ENCODE peak calls at places on chromosome 21, in eight cellular contexts. V is mammary epithelial cell, G is tibial artery, N is suprapubic skin, B is mucosa of descending colon, C is fibroblast of lung, O is neural progenitor cell, Z is MM.1S. R is an unnamed sample.

GRCh38 chr21:35664683-35665082 is 395.6 kb downstream of the SETD4 start:
- DNase-seq in V (peak; percentile 97), G (no peak), N (no peak), B (no peak), C (no peak), O (no peak), Z (no peak), R (no peak)

GRCh38 chr21:37460196-37460595 is 93.6 kb downstream of the DYRK1A start:
- DNase-seq in V (no peak), G (no peak), N (no peak), B (no peak), C (no peak), O (peak; percentile 86), Z (no peak), R (no peak)

GRCh38 chr21:35649186-35649585 is 411.1 kb downstream of the SETD4 start:
- DNase-seq in V (peak; percentile 36), G (no peak), N (no peak), B (no peak), C (peak; percentile 38), O (no peak), Z (no peak), R (no peak)

GRCh38 chr21:46554431-46555224 is 50.3 kb downstream of the S100B start:
- DNase-seq in V (no peak), G (no peak), N (no peak), B (no peak), C (no peak), O (no peak), Z (no peak), R (no peak)

GRCh38 chr21:25313891-25314646 is 293.2 kb downstream of the MRPL39 start:
- DNase-seq in V (no peak), G (no peak), N (no peak), B (no peak), C (peak; percentile 70), O (no peak), Z (no peak), R (no peak)

GRCh38 chr21:8992731-8993174 is 1528.6 kb upstream of the TPTE start:
- DNase-seq in V (no peak), G (no peak), N (no peak), B (no peak), C (no peak), O (no peak), Z (no peak), R (no peak)

GRCh38 chr21:35686156-35686555 is 374.2 kb downstream of the SETD4 start:
- DNase-seq in V (no peak), G (no peak), N (no peak), B (no peak), C (no peak), O (no peak), Z (no peak), R (no peak)

GRCh38 chr21:35801388-35801787 is 258.9 kb downstream of the SETD4 start:
- DNase-seq in V (no peak), G (no peak), N (no peak), B (no peak), C (no peak), O (no peak), Z (peak; percentile 87), R (no peak)

GRCh38 chr21:24870633-24871032 is 736.6 kb downstream of the MRPL39 start:
- DNase-seq in V (no peak), G (no peak), N (no peak), B (no peak), C (no peak), O (no peak), Z (no peak), R (no peak)

GRCh38 chr21:36321325-36322082 is 1.5 kb downstream of the MORC3 start:
- DNase-seq in V (peak; percentile 56), G (no peak), N (no peak), B (no peak), C (peak; percentile 41), O (peak; percentile 68), Z (no peak), R (no peak)

GRCh38 chr21:27570306-27570868 is 603.5 kb upstream of the ADAMTS5 start:
- DNase-seq in V (peak; percentile 96), G (peak; percentile 75), N (peak; percentile 67), B (no peak), C (peak; percentile 96), O (no peak), Z (no peak), R (no peak)

GRCh38 chr21:38330671-38331070 is 73.9 kb downstream of the KCNJ15 start:
- DNase-seq in V (no peak), G (no peak), N (no peak), B (no peak), C (no peak), O (no peak), Z (no peak), R (no peak)

GRCh38 chr21:38503588-38503987 is 5.3 kb upstream of the ERG start:
- DNase-seq in V (peak; percentile 52), G (peak; percentile 78), N (no peak), B (no peak), C (peak; percentile 38), O (no peak), Z (no peak), R (no peak)

GRCh38 chr21:35249636-35250035 is 200.5 kb upstream of the RUNX1 start:
- DNase-seq in V (peak; percentile 83), G (no peak), N (no peak), B (no peak), C (no peak), O (no peak), Z (no peak), R (no peak)

GRCh38 chr21:35478096-35479080 is 429.3 kb upstream of the RUNX1 start:
- DNase-seq in V (no peak), G (no peak), N (no peak), B (no peak), C (peak; percentile 51), O (no peak), Z (no peak), R (no peak)

GRCh38 chr21:21997390-21998333 is 999.5 kb downstream of the NCAM2 start:
- DNase-seq in V (no peak), G (no peak), N (no peak), B (no peak), C (no peak), O (no peak), Z (peak; percentile 10), R (no peak)

GRCh38 chr21:43929217-43929971 is 64.4 kb downstream of the AGPAT3 start:
- DNase-seq in V (no peak), G (no peak), N (no peak), B (no peak), C (no peak), O (no peak), Z (no peak), R (peak; percentile 53)

DNA sequence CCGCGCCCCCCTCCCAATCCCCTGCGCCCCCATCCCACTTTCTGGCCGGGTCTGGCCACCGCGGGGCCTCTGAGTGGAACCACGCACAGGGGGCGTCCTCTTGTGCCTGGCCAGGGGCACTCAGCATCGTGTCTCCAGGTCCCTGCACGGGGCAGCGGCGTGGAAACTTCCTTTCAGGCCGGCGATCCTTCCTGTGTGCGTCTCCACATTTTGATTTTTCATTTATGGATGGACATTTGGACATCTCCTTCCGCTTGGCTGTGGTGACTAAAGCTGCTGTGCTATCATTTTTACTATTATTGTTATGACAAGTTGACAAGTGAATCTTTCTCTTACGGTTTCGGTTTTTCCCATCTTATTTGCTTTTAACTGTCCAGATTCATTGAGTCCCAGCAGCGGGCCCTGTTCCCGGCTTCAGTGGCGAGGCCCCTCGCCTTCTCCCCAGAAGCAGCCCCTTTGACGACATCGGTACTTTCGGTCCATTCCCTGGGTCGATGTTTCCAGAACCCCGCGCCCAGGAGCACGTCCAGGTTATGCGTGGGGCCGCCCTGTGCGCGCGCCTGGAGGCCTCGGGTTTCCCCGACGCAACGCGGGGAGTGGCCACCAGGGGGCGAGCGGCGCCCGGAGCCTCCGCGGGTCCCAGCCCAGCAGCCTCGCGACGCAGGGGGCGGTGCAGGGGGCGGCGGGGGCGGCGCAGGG is 12.4 kb upstream of the SLC19A1 start:
- DNase-seq in V (peak; percentile 48), G (peak; percentile 90), N (peak; percentile 77), B (peak; percentile 91), C (peak; percentile 58), O (peak; percentile 77), Z (peak; percentile 92), R (peak; percentile 90)
- TF ChIP-seq CTCF in V (peak; percentile 73), G (peak; percentile 84), N (peak; percentile 80), B (peak; percentile 77), C (peak; percentile 56), O (peak; percentile 73), Z (peak; percentile 74), R (peak; percentile 60)

GRCh38 chr21:34080693-34081092 is 7.3 kb downstream of the MRPS6 start:
- DNase-seq in V (no peak), G (no peak), N (no peak), B (no peak), C (no peak), O (no peak), Z (no peak), R (no peak)
- H3K4me1 ChIP-seq in V (peaks cover 4% of the 10 kb centered on the region), G (no peaks in the 10 kb centered on the region), N (peaks cover 47% of the 10 kb centered on the region), B (peaks cover 50% of the 10 kb centered on the region), C (no peaks in the 10 kb centered on the region), O (peaks cover 80% of the 10 kb centered on the region), Z (peaks cover 15% of the 10 kb centered on the region), R (peaks cover 11% of the 10 kb centered on the region)

DNA sequence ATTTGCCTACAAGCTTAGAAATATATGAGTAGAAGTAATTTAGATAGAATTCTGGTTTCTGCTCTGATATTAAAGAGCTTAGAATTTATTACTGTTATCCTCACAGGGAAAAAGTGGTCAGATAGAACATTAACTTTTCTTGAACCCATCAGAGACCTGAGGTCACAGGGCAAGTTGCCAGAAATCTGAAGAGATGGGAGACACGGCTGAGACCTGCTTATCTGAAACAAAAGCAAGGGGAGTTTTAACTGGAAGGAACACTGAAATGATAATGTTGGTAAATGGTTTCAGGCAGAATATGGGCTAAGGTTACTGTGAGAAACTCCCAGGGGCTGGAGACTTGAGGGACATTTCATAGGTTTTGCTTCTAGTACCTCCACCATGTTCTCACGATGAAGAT is 27.9 kb upstream of the USP25 start:
- DNase-seq in V (no peak), G (no peak), N (no peak), B (no peak), C (no peak), O (no peak), Z (no peak), R (no peak)
- TF ChIP-seq CTCF in V (no peak), G (no peak), N (no peak), B (no peak), C (no peak), O (no peak), Z (no peak), R (no peak)

DNA sequence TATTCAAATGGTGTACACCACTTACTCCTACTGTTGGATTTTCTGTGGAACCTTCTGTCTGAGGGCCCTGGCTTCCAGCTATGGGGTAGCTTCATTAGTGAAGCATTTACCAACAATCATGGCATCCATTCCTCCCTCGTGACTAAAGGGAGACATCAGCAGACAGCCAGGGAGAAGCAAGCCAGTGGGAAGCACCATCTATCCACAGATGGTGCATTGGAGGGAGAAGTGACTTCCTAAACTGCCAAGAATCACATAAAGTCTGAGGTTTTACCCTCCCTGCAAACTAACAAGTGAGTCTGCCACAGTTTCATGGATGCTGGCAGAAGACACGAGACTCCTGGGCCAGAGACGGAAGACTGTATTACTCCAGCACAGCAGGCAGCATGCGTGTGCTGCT is 31.4 kb downstream of the UMODL1 start:
- DNase-seq in V (no peak), G (no peak), N (no peak), B (no peak), C (no peak), O (no peak), Z (no peak), R (no peak)
- H3K4me1 ChIP-seq in V (peaks cover 8% of the 10 kb centered on the region), G (no peaks in the 10 kb centered on the region), N (peaks cover 11% of the 10 kb centered on the region), B (peaks cover 45% of the 10 kb centered on the region), C (peaks cover 2% of the 10 kb centered on the region), O (no peaks in the 10 kb centered on the region), Z (peaks cover 21% of the 10 kb centered on the region), R (peaks cover 8% of the 10 kb centered on the region)